ENCODE peak calls at places on chromosome 4, in eight cellular contexts. One of them, this sample, is unnamed. For H3K9me3, the result is how much of the 10 kb centered on the place peaks cover.

GRCh38 chr4:8831221-8832129 is 40.2 kb downstream of the HMX1 start:
- DNase-seq in BE2C: no peak
- DNase-seq in right atrium auricular region: peak
- DNase-seq in kidney: peak
- DNase-seq in CD8-positive, alpha-beta T cell: no peak
- DNase-seq in body of pancreas: no peak
- DNase-seq in IMR-90: no peak
- DNase-seq in endothelial cell of umbilical vein: no peak
- DNase-seq in this sample: peak

GRCh38 chr4:116585240-116585639 is 500.1 kb downstream of the TRAM1L1 start:
- DNase-seq in kidney: no peak
- DNase-seq in BE2C: no peak
- DNase-seq in endothelial cell of umbilical vein: peak
- DNase-seq in body of pancreas: no peak
- DNase-seq in CD8-positive, alpha-beta T cell: no peak
- DNase-seq in right atrium auricular region: no peak
- DNase-seq in IMR-90: no peak
- DNase-seq in this sample: no peak

GRCh38 chr4:139085141-139085540 is 69.6 kb downstream of the NOCT start:
- DNase-seq in BE2C: no peak
- DNase-seq in right atrium auricular region: no peak
- DNase-seq in CD8-positive, alpha-beta T cell: no peak
- DNase-seq in IMR-90: peak
- DNase-seq in endothelial cell of umbilical vein: peak
- DNase-seq in kidney: no peak
- DNase-seq in body of pancreas: no peak
- DNase-seq in this sample: no peak

GRCh38 chr4:26075588-26075987 is 161.6 kb downstream of the SMIM20 start:
- DNase-seq in kidney: no peak
- DNase-seq in CD8-positive, alpha-beta T cell: no peak
- DNase-seq in endothelial cell of umbilical vein: no peak
- DNase-seq in IMR-90: no peak
- DNase-seq in right atrium auricular region: no peak
- DNase-seq in BE2C: no peak
- DNase-seq in body of pancreas: no peak
- DNase-seq in this sample: no peak

GRCh38 chr4:180356766-180357165 is 1886.4 kb upstream of the TENM3 start:
- DNase-seq in right atrium auricular region: no peak
- DNase-seq in body of pancreas: no peak
- DNase-seq in endothelial cell of umbilical vein: no peak
- DNase-seq in IMR-90: no peak
- DNase-seq in CD8-positive, alpha-beta T cell: no peak
- DNase-seq in kidney: no peak
- DNase-seq in BE2C: no peak
- DNase-seq in this sample: no peak

GRCh38 chr4:82797591-82798081 is 960 bp downstream of the SCD5 start:
- DNase-seq in body of pancreas: no peak
- DNase-seq in right atrium auricular region: peak
- DNase-seq in IMR-90: peak
- DNase-seq in endothelial cell of umbilical vein: peak
- DNase-seq in CD8-positive, alpha-beta T cell: peak
- DNase-seq in kidney: peak
- DNase-seq in BE2C: peak
- DNase-seq in this sample: peak

GRCh38 chr4:102868153-102868781 is 525 bp upstream of the CISD2 start:
- DNase-seq in CD8-positive, alpha-beta T cell: peak
- DNase-seq in BE2C: no peak
- DNase-seq in kidney: no peak
- DNase-seq in IMR-90: no peak
- DNase-seq in right atrium auricular region: no peak
- DNase-seq in endothelial cell of umbilical vein: no peak
- DNase-seq in body of pancreas: peak
- DNase-seq in this sample: peak

GRCh38 chr4:152264106-152264505 is 271.8 kb downstream of the FBXW7 start:
- DNase-seq in CD8-positive, alpha-beta T cell: no peak
- DNase-seq in BE2C: no peak
- DNase-seq in kidney: no peak
- DNase-seq in body of pancreas: no peak
- DNase-seq in IMR-90: no peak
- DNase-seq in right atrium auricular region: no peak
- DNase-seq in endothelial cell of umbilical vein: no peak
- DNase-seq in this sample: no peak

GRCh38 chr4:148539387-148539786 is 97.2 kb upstream of the NR3C2 start:
- DNase-seq in right atrium auricular region: no peak
- DNase-seq in endothelial cell of umbilical vein: no peak
- DNase-seq in kidney: no peak
- DNase-seq in BE2C: no peak
- DNase-seq in IMR-90: no peak
- DNase-seq in CD8-positive, alpha-beta T cell: no peak
- DNase-seq in body of pancreas: no peak
- DNase-seq in this sample: no peak

GRCh38 chr4:6602289-6602688 is 27.3 kb downstream of the MAN2B2 start:
- DNase-seq in IMR-90: no peak
- DNase-seq in endothelial cell of umbilical vein: no peak
- DNase-seq in body of pancreas: no peak
- DNase-seq in right atrium auricular region: no peak
- DNase-seq in kidney: no peak
- DNase-seq in CD8-positive, alpha-beta T cell: no peak
- DNase-seq in BE2C: no peak
- DNase-seq in this sample: no peak

GRCh38 chr4:142549726-142550463 is 296.2 kb downstream of the INPP4B start:
- DNase-seq in kidney: no peak
- DNase-seq in right atrium auricular region: no peak
- DNase-seq in CD8-positive, alpha-beta T cell: no peak
- DNase-seq in IMR-90: peak
- DNase-seq in endothelial cell of umbilical vein: peak
- DNase-seq in BE2C: no peak
- DNase-seq in body of pancreas: peak
- DNase-seq in this sample: no peak

GRCh38 chr4:113741971-113742370 is 19.6 kb downstream of the CAMK2D start:
- DNase-seq in endothelial cell of umbilical vein: no peak
- DNase-seq in IMR-90: no peak
- DNase-seq in body of pancreas: no peak
- DNase-seq in kidney: no peak
- DNase-seq in BE2C: no peak
- DNase-seq in right atrium auricular region: no peak
- DNase-seq in CD8-positive, alpha-beta T cell: no peak
- DNase-seq in this sample: no peak

GRCh38 chr4:147809171-147809570 is 77.3 kb downstream of the ARHGAP10 start:
- DNase-seq in right atrium auricular region: no peak
- DNase-seq in body of pancreas: no peak
- DNase-seq in BE2C: no peak
- DNase-seq in CD8-positive, alpha-beta T cell: no peak
- DNase-seq in kidney: no peak
- DNase-seq in IMR-90: no peak
- DNase-seq in endothelial cell of umbilical vein: no peak
- DNase-seq in this sample: no peak

GRCh38 chr4:53802500-53802899 is 211.2 kb upstream of the LNX1 start:
- DNase-seq in IMR-90: no peak
- DNase-seq in kidney: no peak
- DNase-seq in body of pancreas: no peak
- DNase-seq in CD8-positive, alpha-beta T cell: no peak
- DNase-seq in BE2C: no peak
- DNase-seq in right atrium auricular region: no peak
- DNase-seq in endothelial cell of umbilical vein: no peak
- DNase-seq in this sample: no peak

GRCh38 chr4:141860974-141861373 is 224.6 kb downstream of the IL15 start:
- DNase-seq in right atrium auricular region: no peak
- DNase-seq in BE2C: no peak
- DNase-seq in CD8-positive, alpha-beta T cell: no peak
- DNase-seq in IMR-90: no peak
- DNase-seq in kidney: no peak
- DNase-seq in endothelial cell of umbilical vein: no peak
- DNase-seq in body of pancreas: no peak
- DNase-seq in this sample: no peak

GRCh38 chr4:68076194-68076593 is 53.5 kb downstream of the TMPRSS11F start:
- DNase-seq in CD8-positive, alpha-beta T cell: no peak
- DNase-seq in right atrium auricular region: no peak
- DNase-seq in IMR-90: no peak
- DNase-seq in kidney: no peak
- DNase-seq in BE2C: no peak
- DNase-seq in body of pancreas: no peak
- DNase-seq in endothelial cell of umbilical vein: no peak
- DNase-seq in this sample: no peak

GRCh38 chr4:3408793-3409330 is 32.9 kb upstream of the HGFAC start:
- DNase-seq in BE2C: peak
- DNase-seq in right atrium auricular region: no peak
- DNase-seq in endothelial cell of umbilical vein: no peak
- DNase-seq in body of pancreas: no peak
- DNase-seq in IMR-90: no peak
- DNase-seq in CD8-positive, alpha-beta T cell: no peak
- DNase-seq in kidney: no peak
- DNase-seq in this sample: peak

GRCh38 chr4:665751-666435 is 8.2 kb downstream of the ATP5ME start:
- DNase-seq in BE2C: no peak
- DNase-seq in kidney: peak
- DNase-seq in IMR-90: no peak
- DNase-seq in CD8-positive, alpha-beta T cell: no peak
- DNase-seq in body of pancreas: no peak
- DNase-seq in endothelial cell of umbilical vein: no peak
- DNase-seq in right atrium auricular region: no peak
- DNase-seq in this sample: no peak

GRCh38 chr4:87270144-87270543 is 49.7 kb upstream of the KLHL8 start:
- DNase-seq in right atrium auricular region: no peak
- DNase-seq in body of pancreas: peak
- DNase-seq in BE2C: peak
- DNase-seq in kidney: no peak
- DNase-seq in IMR-90: peak
- DNase-seq in CD8-positive, alpha-beta T cell: no peak
- DNase-seq in endothelial cell of umbilical vein: peak
- DNase-seq in this sample: peak

GRCh38 chr4:80322716-80323115 is 12.8 kb upstream of the CFAP299 start:
- DNase-seq in BE2C: no peak
- DNase-seq in kidney: no peak
- DNase-seq in CD8-positive, alpha-beta T cell: no peak
- DNase-seq in IMR-90: peak
- DNase-seq in endothelial cell of umbilical vein: peak
- DNase-seq in body of pancreas: no peak
- DNase-seq in right atrium auricular region: no peak
- DNase-seq in this sample: peak

GRCh38 chr4:29002151-29002550 is 1718.0 kb upstream of the PCDH7 start:
- DNase-seq in body of pancreas: no peak
- DNase-seq in BE2C: no peak
- DNase-seq in kidney: no peak
- DNase-seq in CD8-positive, alpha-beta T cell: no peak
- DNase-seq in endothelial cell of umbilical vein: no peak
- DNase-seq in right atrium auricular region: no peak
- DNase-seq in IMR-90: no peak
- DNase-seq in this sample: no peak
- H3K9me3 ChIP-seq in body of pancreas: under half
- H3K9me3 ChIP-seq in BE2C: under half
- H3K9me3 ChIP-seq in kidney: under half
- H3K9me3 ChIP-seq in CD8-positive, alpha-beta T cell: under half
- H3K9me3 ChIP-seq in endothelial cell of umbilical vein: under half
- H3K9me3 ChIP-seq in right atrium auricular region: under half
- H3K9me3 ChIP-seq in IMR-90: under half
- H3K9me3 ChIP-seq in this sample: under half

GRCh38 chr4:2009651-2010233 is 968 bp upstream of the NELFA start:
- DNase-seq in BE2C: peak
- DNase-seq in CD8-positive, alpha-beta T cell: peak
- DNase-seq in endothelial cell of umbilical vein: peak
- DNase-seq in kidney: peak
- DNase-seq in right atrium auricular region: peak
- DNase-seq in body of pancreas: peak
- DNase-seq in IMR-90: peak
- DNase-seq in this sample: peak
- TF ChIP-seq CTCF in BE2C: peak
- TF ChIP-seq CTCF in CD8-positive, alpha-beta T cell: no peak
- TF ChIP-seq CTCF in endothelial cell of umbilical vein: peak
- TF ChIP-seq CTCF in kidney: peak
- TF ChIP-seq CTCF in right atrium auricular region: no peak
- TF ChIP-seq CTCF in body of pancreas: peak
- TF ChIP-seq CTCF in IMR-90: peak
- TF ChIP-seq CTCF in this sample: peak

GRCh38 chr4:128440923-128441322 is 153.3 kb upstream of the PGRMC2 start:
- DNase-seq in CD8-positive, alpha-beta T cell: no peak
- DNase-seq in IMR-90: no peak
- DNase-seq in body of pancreas: no peak
- DNase-seq in kidney: no peak
- DNase-seq in BE2C: no peak
- DNase-seq in right atrium auricular region: no peak
- DNase-seq in endothelial cell of umbilical vein: no peak
- DNase-seq in this sample: no peak
- H3K9me3 ChIP-seq in CD8-positive, alpha-beta T cell: under half
- H3K9me3 ChIP-seq in IMR-90: under half
- H3K9me3 ChIP-seq in body of pancreas: under half
- H3K9me3 ChIP-seq in kidney: under half
- H3K9me3 ChIP-seq in BE2C: under half
- H3K9me3 ChIP-seq in right atrium auricular region: under half
- H3K9me3 ChIP-seq in endothelial cell of umbilical vein: under half
- H3K9me3 ChIP-seq in this sample: under half

GRCh38 chr4:153293675-153294057 is 50.8 kb upstream of the MND1 start:
- DNase-seq in IMR-90: no peak
- DNase-seq in CD8-positive, alpha-beta T cell: no peak
- DNase-seq in body of pancreas: no peak
- DNase-seq in BE2C: no peak
- DNase-seq in kidney: no peak
- DNase-seq in right atrium auricular region: no peak
- DNase-seq in endothelial cell of umbilical vein: no peak
- DNase-seq in this sample: no peak

GRCh38 chr4:153296424-153296823 is 48.1 kb upstream of the MND1 start:
- DNase-seq in body of pancreas: no peak
- DNase-seq in CD8-positive, alpha-beta T cell: no peak
- DNase-seq in kidney: no peak
- DNase-seq in right atrium auricular region: no peak
- DNase-seq in IMR-90: peak
- DNase-seq in endothelial cell of umbilical vein: no peak
- DNase-seq in BE2C: no peak
- DNase-seq in this sample: no peak

GRCh38 chr4:153297116-153297515 is 47.4 kb upstream of the MND1 start:
- DNase-seq in endothelial cell of umbilical vein: no peak
- DNase-seq in CD8-positive, alpha-beta T cell: no peak
- DNase-seq in right atrium auricular region: no peak
- DNase-seq in kidney: no peak
- DNase-seq in body of pancreas: no peak
- DNase-seq in BE2C: no peak
- DNase-seq in IMR-90: no peak
- DNase-seq in this sample: no peak

GRCh38 chr4:153294631-153295030 is 49.9 kb upstream of the MND1 start:
- DNase-seq in BE2C: no peak
- DNase-seq in endothelial cell of umbilical vein: no peak
- DNase-seq in kidney: no peak
- DNase-seq in IMR-90: peak
- DNase-seq in CD8-positive, alpha-beta T cell: no peak
- DNase-seq in right atrium auricular region: no peak
- DNase-seq in body of pancreas: peak
- DNase-seq in this sample: no peak

DNA sequence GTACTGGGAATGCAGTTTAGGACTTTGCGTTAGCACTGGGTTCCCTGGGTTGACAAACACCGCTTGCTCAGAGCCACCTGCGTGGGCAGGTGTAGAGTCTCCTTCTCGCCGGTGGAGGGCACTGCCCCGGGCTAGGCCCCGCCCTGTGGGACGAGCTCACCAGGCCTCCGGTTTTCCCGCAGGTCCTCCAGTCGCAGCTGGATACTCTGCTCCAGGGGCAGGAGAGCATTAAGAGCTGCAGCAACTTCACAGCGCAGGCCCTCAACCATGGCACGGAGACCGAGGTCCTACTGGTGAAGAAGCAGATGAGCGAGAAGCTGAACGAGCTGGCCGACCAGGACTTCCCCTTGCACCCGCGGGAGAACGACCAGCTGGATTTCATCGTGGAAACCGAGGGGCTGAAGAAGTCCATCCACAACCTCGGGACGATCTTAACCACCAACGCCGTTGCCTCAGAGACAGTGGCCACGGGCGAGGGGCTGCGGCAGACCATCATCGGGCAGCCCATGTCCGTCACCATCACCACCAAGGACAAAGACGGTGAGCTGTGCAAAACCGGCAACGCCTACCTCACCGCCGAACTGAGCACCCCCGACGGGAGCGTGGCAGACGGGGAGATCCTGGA is 49.2 kb upstream of the MND1 start:
- DNase-seq in endothelial cell of umbilical vein: no peak
- DNase-seq in kidney: peak
- DNase-seq in body of pancreas: peak
- DNase-seq in IMR-90: no peak
- DNase-seq in BE2C: no peak
- DNase-seq in right atrium auricular region: no peak
- DNase-seq in CD8-positive, alpha-beta T cell: no peak
- DNase-seq in this sample: no peak
- TF ChIP-seq CTCF in endothelial cell of umbilical vein: no peak
- TF ChIP-seq CTCF in kidney: no peak
- TF ChIP-seq CTCF in body of pancreas: no peak
- TF ChIP-seq CTCF in IMR-90: no peak
- TF ChIP-seq CTCF in BE2C: no peak
- TF ChIP-seq CTCF in right atrium auricular region: no peak
- TF ChIP-seq CTCF in CD8-positive, alpha-beta T cell: no peak
- TF ChIP-seq CTCF in this sample: no peak